ENCODE peak calls at places on chromosomes 5 and 9, in seven cellular contexts. One of them, this sample, is unnamed.

GRCh38 chr9:81052846-81053245 is 636.5 kb downstream of the TLE1 start:
- DNase-seq in T-helper 1 cell: no peak
- DNase-seq in fibroblast of lung: peak; percentile 62
- DNase-seq in NCI-H2081: no peak
- DNase-seq in ELR: peak; percentile 39
- DNase-seq in type B pancreatic cell: no peak
- DNase-seq in hippocampal formation: peak; percentile 26
- DNase-seq in this sample: peak; percentile 52

GRCh38 chr5:126686451-126687126 is 85.8 kb downstream of the PHAX start:
- DNase-seq in ELR: no peak
- DNase-seq in hippocampal formation: no peak
- DNase-seq in NCI-H2081: no peak
- DNase-seq in fibroblast of lung: no peak
- DNase-seq in type B pancreatic cell: no peak
- DNase-seq in T-helper 1 cell: no peak
- DNase-seq in this sample: no peak

GRCh38 chr5:39605966-39606591 is 181.3 kb upstream of the DAB2 start:
- DNase-seq in type B pancreatic cell: no peak
- DNase-seq in hippocampal formation: no peak
- DNase-seq in T-helper 1 cell: no peak
- DNase-seq in NCI-H2081: no peak
- DNase-seq in ELR: peak; percentile 50
- DNase-seq in fibroblast of lung: peak; percentile 60
- DNase-seq in this sample: no peak

GRCh38 chr5:135508496-135509005 is 27.2 kb downstream of the NEUROG1 start:
- DNase-seq in fibroblast of lung: no peak
- DNase-seq in T-helper 1 cell: no peak
- DNase-seq in hippocampal formation: no peak
- DNase-seq in type B pancreatic cell: no peak
- DNase-seq in NCI-H2081: no peak
- DNase-seq in ELR: no peak
- DNase-seq in this sample: no peak

GRCh38 chr5:180637962-180638680 is 11.3 kb downstream of the FLT4 start:
- DNase-seq in fibroblast of lung: no peak
- DNase-seq in hippocampal formation: no peak
- DNase-seq in ELR: no peak
- DNase-seq in NCI-H2081: no peak
- DNase-seq in T-helper 1 cell: no peak
- DNase-seq in type B pancreatic cell: no peak
- DNase-seq in this sample: no peak

GRCh38 chr5:153400931-153401330 is 89.5 kb upstream of the GRIA1 start:
- DNase-seq in type B pancreatic cell: no peak
- DNase-seq in NCI-H2081: no peak
- DNase-seq in hippocampal formation: no peak
- DNase-seq in ELR: peak; percentile 5
- DNase-seq in T-helper 1 cell: no peak
- DNase-seq in fibroblast of lung: no peak
- DNase-seq in this sample: peak; percentile 5

GRCh38 chr5:176501333-176501732 is 35.9 kb downstream of the RNF44 start:
- DNase-seq in type B pancreatic cell: no peak
- DNase-seq in hippocampal formation: no peak
- DNase-seq in fibroblast of lung: peak; percentile 43
- DNase-seq in T-helper 1 cell: no peak
- DNase-seq in ELR: peak; percentile 61
- DNase-seq in NCI-H2081: no peak
- DNase-seq in this sample: peak; percentile 63

GRCh38 chr9:134335490-134336173 is 9.4 kb downstream of the RXRA start:
- DNase-seq in fibroblast of lung: no peak
- DNase-seq in ELR: no peak
- DNase-seq in T-helper 1 cell: no peak
- DNase-seq in hippocampal formation: no peak
- DNase-seq in NCI-H2081: no peak
- DNase-seq in type B pancreatic cell: no peak
- DNase-seq in this sample: no peak

GRCh38 chr9:95552241-95552640 is 35.5 kb upstream of the PTCH1 start:
- DNase-seq in T-helper 1 cell: no peak
- DNase-seq in fibroblast of lung: no peak
- DNase-seq in hippocampal formation: no peak
- DNase-seq in NCI-H2081: no peak
- DNase-seq in type B pancreatic cell: no peak
- DNase-seq in ELR: no peak
- DNase-seq in this sample: no peak

GRCh38 chr9:126240835-126241234 is 85.8 kb upstream of the MVB12B start:
- DNase-seq in T-helper 1 cell: no peak
- DNase-seq in NCI-H2081: no peak
- DNase-seq in ELR: no peak
- DNase-seq in type B pancreatic cell: no peak
- DNase-seq in hippocampal formation: no peak
- DNase-seq in fibroblast of lung: no peak
- DNase-seq in this sample: no peak

GRCh38 chr5:128774605-128775004 is 190.7 kb upstream of the SLC27A6 start:
- DNase-seq in fibroblast of lung: peak; percentile 88
- DNase-seq in hippocampal formation: no peak
- DNase-seq in NCI-H2081: no peak
- DNase-seq in type B pancreatic cell: no peak
- DNase-seq in ELR: peak; percentile 32
- DNase-seq in T-helper 1 cell: no peak
- DNase-seq in this sample: no peak

GRCh38 chr5:102453716-102454115 is 45.1 kb downstream of the SLCO6A1 start:
- DNase-seq in hippocampal formation: no peak
- DNase-seq in ELR: peak; percentile 43
- DNase-seq in fibroblast of lung: no peak
- DNase-seq in NCI-H2081: no peak
- DNase-seq in T-helper 1 cell: no peak
- DNase-seq in type B pancreatic cell: no peak
- DNase-seq in this sample: no peak

GRCh38 chr9:26413625-26414024 is 479.0 kb downstream of the CAAP1 start:
- DNase-seq in NCI-H2081: peak; percentile 94
- DNase-seq in hippocampal formation: peak; percentile 9
- DNase-seq in type B pancreatic cell: no peak
- DNase-seq in fibroblast of lung: no peak
- DNase-seq in T-helper 1 cell: no peak
- DNase-seq in ELR: no peak
- DNase-seq in this sample: no peak

GRCh38 chr9:6902423-6902822 is 144.7 kb downstream of the KDM4C start:
- DNase-seq in fibroblast of lung: peak; percentile 17
- DNase-seq in T-helper 1 cell: no peak
- DNase-seq in hippocampal formation: no peak
- DNase-seq in ELR: peak; percentile 56
- DNase-seq in type B pancreatic cell: no peak
- DNase-seq in NCI-H2081: no peak
- DNase-seq in this sample: peak; percentile 48

GRCh38 chr5:176530983-176531901 is 6.0 kb downstream of the RNF44 start:
- DNase-seq in type B pancreatic cell: no peak
- DNase-seq in T-helper 1 cell: no peak
- DNase-seq in fibroblast of lung: peak; percentile 51
- DNase-seq in hippocampal formation: peak; percentile 77
- DNase-seq in NCI-H2081: peak; percentile 39
- DNase-seq in ELR: peak; percentile 47
- DNase-seq in this sample: no peak

GRCh38 chr5:65478336-65478735 is 3.4 kb downstream of the ADAMTS6 start:
- DNase-seq in T-helper 1 cell: no peak
- DNase-seq in fibroblast of lung: no peak
- DNase-seq in ELR: no peak
- DNase-seq in hippocampal formation: no peak
- DNase-seq in NCI-H2081: no peak
- DNase-seq in type B pancreatic cell: no peak
- DNase-seq in this sample: no peak

GRCh38 chr5:145925353-145925752 is 11.0 kb upstream of the SH3RF2 start:
- DNase-seq in type B pancreatic cell: no peak
- DNase-seq in T-helper 1 cell: no peak
- DNase-seq in hippocampal formation: no peak
- DNase-seq in NCI-H2081: no peak
- DNase-seq in ELR: peak; percentile 92
- DNase-seq in fibroblast of lung: peak; percentile 83
- DNase-seq in this sample: peak; percentile 89

GRCh38 chr9:125749287-125749935 is 2.2 kb downstream of the PBX3 start:
- DNase-seq in NCI-H2081: no peak
- DNase-seq in ELR: no peak
- DNase-seq in fibroblast of lung: no peak
- DNase-seq in type B pancreatic cell: no peak
- DNase-seq in hippocampal formation: no peak
- DNase-seq in T-helper 1 cell: no peak
- DNase-seq in this sample: no peak

GRCh38 chr9:118038713-118039112 is 334.5 kb downstream of the TLR4 start:
- DNase-seq in hippocampal formation: no peak
- DNase-seq in type B pancreatic cell: no peak
- DNase-seq in ELR: no peak
- DNase-seq in fibroblast of lung: no peak
- DNase-seq in T-helper 1 cell: no peak
- DNase-seq in NCI-H2081: peak; percentile 1
- DNase-seq in this sample: no peak

GRCh38 chr5:33275921-33276705 is 164.7 kb upstream of the TARS1 start:
- DNase-seq in fibroblast of lung: no peak
- DNase-seq in hippocampal formation: no peak
- DNase-seq in type B pancreatic cell: no peak
- DNase-seq in ELR: no peak
- DNase-seq in NCI-H2081: no peak
- DNase-seq in T-helper 1 cell: no peak
- DNase-seq in this sample: no peak

GRCh38 chr9:976258-976804 is at the start of gene DMRT3:
- DNase-seq in ELR: no peak
- DNase-seq in T-helper 1 cell: no peak
- DNase-seq in fibroblast of lung: no peak
- DNase-seq in type B pancreatic cell: no peak
- DNase-seq in NCI-H2081: no peak
- DNase-seq in hippocampal formation: no peak
- DNase-seq in this sample: no peak

GRCh38 chr9:124133752-124134151 is 122.2 kb downstream of the LHX2 start:
- DNase-seq in NCI-H2081: peak; percentile 17
- DNase-seq in fibroblast of lung: peak; percentile 49
- DNase-seq in hippocampal formation: peak; percentile 28
- DNase-seq in T-helper 1 cell: no peak
- DNase-seq in type B pancreatic cell: no peak
- DNase-seq in ELR: peak; percentile 74
- DNase-seq in this sample: no peak

GRCh38 chr9:76646249-76646648 is 118.0 kb upstream of the PCA3 start:
- DNase-seq in T-helper 1 cell: no peak
- DNase-seq in fibroblast of lung: no peak
- DNase-seq in type B pancreatic cell: no peak
- DNase-seq in NCI-H2081: peak; percentile 89
- DNase-seq in hippocampal formation: peak; percentile 25
- DNase-seq in ELR: no peak
- DNase-seq in this sample: no peak

GRCh38 chr9:13324988-13325387 is 45.5 kb upstream of the MPDZ start:
- DNase-seq in ELR: no peak
- DNase-seq in T-helper 1 cell: no peak
- DNase-seq in NCI-H2081: no peak
- DNase-seq in fibroblast of lung: no peak
- DNase-seq in type B pancreatic cell: no peak
- DNase-seq in hippocampal formation: no peak
- DNase-seq in this sample: peak; percentile 7

GRCh38 chr9:90838098-90838497 is 36.5 kb downstream of the SYK start:
- DNase-seq in type B pancreatic cell: no peak
- DNase-seq in ELR: no peak
- DNase-seq in NCI-H2081: no peak
- DNase-seq in T-helper 1 cell: no peak
- DNase-seq in hippocampal formation: no peak
- DNase-seq in fibroblast of lung: no peak
- DNase-seq in this sample: no peak

GRCh38 chr5:87298687-87299362 is 31.1 kb downstream of the RASA1 start:
- DNase-seq in fibroblast of lung: peak; percentile 23
- DNase-seq in hippocampal formation: no peak
- DNase-seq in NCI-H2081: no peak
- DNase-seq in type B pancreatic cell: no peak
- DNase-seq in T-helper 1 cell: no peak
- DNase-seq in ELR: peak; percentile 52
- DNase-seq in this sample: no peak

GRCh38 chr9:82922686-82923085 is 140.3 kb downstream of the RASEF start:
- DNase-seq in T-helper 1 cell: no peak
- DNase-seq in hippocampal formation: no peak
- DNase-seq in NCI-H2081: no peak
- DNase-seq in type B pancreatic cell: no peak
- DNase-seq in ELR: no peak
- DNase-seq in fibroblast of lung: no peak
- DNase-seq in this sample: no peak

GRCh38 chr5:154196955-154197652 is 6.6 kb downstream of the GALNT10 start:
- DNase-seq in hippocampal formation: peak; percentile 69
- DNase-seq in T-helper 1 cell: no peak
- DNase-seq in NCI-H2081: no peak
- DNase-seq in ELR: peak; percentile 62
- DNase-seq in type B pancreatic cell: no peak
- DNase-seq in fibroblast of lung: peak; percentile 58
- DNase-seq in this sample: no peak

GRCh38 chr9:34446468-34446891 is 11.9 kb downstream of the FAM219A start:
- DNase-seq in T-helper 1 cell: no peak
- DNase-seq in hippocampal formation: no peak
- DNase-seq in type B pancreatic cell: no peak
- DNase-seq in fibroblast of lung: no peak
- DNase-seq in NCI-H2081: no peak
- DNase-seq in ELR: no peak
- DNase-seq in this sample: no peak

GRCh38 chr5:73201547-73202513 is 28.8 kb downstream of the TMEM174 start:
- DNase-seq in fibroblast of lung: peak; percentile 67
- DNase-seq in ELR: peak; percentile 79
- DNase-seq in type B pancreatic cell: peak; percentile 81
- DNase-seq in hippocampal formation: no peak
- DNase-seq in NCI-H2081: no peak
- DNase-seq in T-helper 1 cell: peak; percentile 32
- DNase-seq in this sample: peak; percentile 47

GRCh38 chr9:120668399-120668798 is 45.9 kb downstream of the MEGF9 start:
- DNase-seq in hippocampal formation: no peak
- DNase-seq in type B pancreatic cell: no peak
- DNase-seq in NCI-H2081: peak; percentile 20
- DNase-seq in fibroblast of lung: peak; percentile 10
- DNase-seq in T-helper 1 cell: no peak
- DNase-seq in ELR: no peak
- DNase-seq in this sample: no peak

GRCh38 chr9:111940697-111941096 is 44.1 kb downstream of the UGCG start:
- DNase-seq in hippocampal formation: no peak
- DNase-seq in NCI-H2081: no peak
- DNase-seq in ELR: peak; percentile 50
- DNase-seq in type B pancreatic cell: no peak
- DNase-seq in fibroblast of lung: no peak
- DNase-seq in T-helper 1 cell: no peak
- DNase-seq in this sample: no peak

GRCh38 chr9:89185980-89186379 is 7.4 kb upstream of the SHC3 start:
- DNase-seq in fibroblast of lung: no peak
- DNase-seq in ELR: peak; percentile 38
- DNase-seq in type B pancreatic cell: no peak
- DNase-seq in NCI-H2081: no peak
- DNase-seq in T-helper 1 cell: no peak
- DNase-seq in hippocampal formation: no peak
- DNase-seq in this sample: no peak

GRCh38 chr9:92154016-92154415 is 38.8 kb upstream of the SPTLC1 start:
- DNase-seq in fibroblast of lung: no peak
- DNase-seq in ELR: no peak
- DNase-seq in NCI-H2081: no peak
- DNase-seq in type B pancreatic cell: no peak
- DNase-seq in T-helper 1 cell: no peak
- DNase-seq in hippocampal formation: no peak
- DNase-seq in this sample: no peak